ENCODE peak calls at places on chromosomes 3 and 15, in seven cellular contexts. E is A549, V is transverse colon, B is heart right ventricle, S is cardiac muscle cell, J is brain microvascular endothelial cell, R is uterus. D is an unnamed sample.

GRCh38 chr3:105195260-105195659 is 171.4 kb upstream of the ALCAM start:
- DNase-seq in E (no peak), V (no peak), B (no peak), S (peak; percentile 50), J (peak; percentile 28), R (no peak), D (no peak)

GRCh38 chr3:151282921-151283320 is 4.6 kb upstream of the P2RY14 start:
- DNase-seq in E (peak; percentile 63), V (no peak), B (no peak), S (peak; percentile 79), J (peak; percentile 51), R (no peak), D (no peak)

GRCh38 chr3:66971891-66972551 is 26.1 kb upstream of the KBTBD8 start:
- DNase-seq in E (peak; percentile 55), V (peak; percentile 83), B (peak; percentile 76), S (peak; percentile 85), J (peak; percentile 80), R (peak; percentile 66), D (peak; percentile 75)

GRCh38 chr3:37174532-37175126 is at the start of gene LRRFIP2:
- DNase-seq in E (no peak), V (no peak), B (no peak), S (peak; percentile 70), J (peak; percentile 82), R (no peak), D (no peak)

GRCh38 chr3:191961529-191961928 is 500.6 kb downstream of the PYDC2 start:
- DNase-seq in E (no peak), V (no peak), B (no peak), S (no peak), J (no peak), R (no peak), D (no peak)

GRCh38 chr3:104886220-104886995 is 480.3 kb upstream of the ALCAM start:
- DNase-seq in E (no peak), V (no peak), B (no peak), S (no peak), J (no peak), R (no peak), D (no peak)

GRCh38 chr3:48426401-48426909 is 3.4 kb downstream of the PLXNB1 start:
- DNase-seq in E (no peak), V (no peak), B (peak; percentile 53), S (no peak), J (no peak), R (no peak), D (no peak)

GRCh38 chr3:175020101-175020500 is 161.0 kb downstream of the NAALADL2 start:
- DNase-seq in E (no peak), V (no peak), B (no peak), S (no peak), J (no peak), R (no peak), D (no peak)

GRCh38 chr15:31262901-31263671 is 63.5 kb upstream of the KLF13 start:
- DNase-seq in E (no peak), V (peak; percentile 57), B (no peak), S (peak; percentile 50), J (no peak), R (peak; percentile 16), D (peak; percentile 79)

GRCh38 chr3:52021869-52022268 is 26.2 kb upstream of the RPL29 start:
- DNase-seq in E (no peak), V (no peak), B (peak; percentile 75), S (no peak), J (no peak), R (peak; percentile 58), D (no peak)

DNA sequence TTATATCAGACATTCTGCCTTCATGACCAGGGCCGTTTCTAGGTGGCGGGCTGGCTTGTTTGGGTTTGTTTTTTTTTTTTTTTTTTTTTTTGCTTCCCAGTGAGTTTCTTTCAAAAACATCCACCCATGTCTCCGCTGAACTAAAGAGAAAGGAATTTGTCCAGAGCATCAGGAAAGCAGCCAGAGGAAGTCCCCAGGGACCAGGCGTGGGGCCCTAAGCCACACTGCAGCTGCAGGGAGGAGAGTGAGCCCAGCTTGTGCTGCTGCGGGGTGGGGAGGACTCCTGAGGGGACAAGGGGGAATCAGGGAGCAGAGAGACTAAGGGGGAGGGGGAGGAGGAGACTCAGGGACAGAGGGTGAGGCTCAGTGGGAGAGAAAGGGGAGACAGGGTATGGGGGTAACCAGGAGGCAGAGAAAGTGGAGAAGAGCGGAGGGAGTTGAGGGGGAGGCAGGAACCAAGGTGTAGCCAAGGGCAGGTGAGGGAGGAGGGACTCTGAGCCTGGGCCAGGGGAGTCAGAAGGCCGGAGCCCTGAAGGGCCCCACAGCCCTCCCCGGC is 49.5 kb downstream of the CYP11A1 start:
- DNase-seq in E (peak; percentile 44), V (peak; percentile 43), B (peak; percentile 96), S (peak; percentile 96), J (peak; percentile 95), R (peak; percentile 84), D (no peak)
- H3K27ac ChIP-seq in E (peak overlapping the region; percentile 44), V (peak overlapping the region; percentile 51), B (peak overlapping the region; percentile 68), S (no peak overlapping the region), J (peak overlapping the region; percentile 95), R (peak overlapping the region; percentile 81), D (peak overlapping the region; percentile 38)

GRCh38 chr15:89018235-89018634 is 70.0 kb upstream of the ABHD2 start:
- DNase-seq in E (no peak), V (no peak), B (peak; percentile 81), S (peak; percentile 82), J (no peak), R (peak; percentile 78), D (no peak)
- H3K4me3 ChIP-seq in E (no peak overlapping the region), V (no peak overlapping the region), B (no peak overlapping the region), S (no peak overlapping the region), J (no peak overlapping the region), R (no peak overlapping the region), D (no peak overlapping the region)

GRCh38 chr3:179768080-179768479 is 115.2 kb downstream of the USP13 start:
- DNase-seq in E (peak; percentile 22), V (peak; percentile 13), B (no peak), S (peak; percentile 69), J (peak; percentile 57), R (no peak), D (no peak)
- TF ChIP-seq CTCF in E (peak; percentile 39), V (peak; percentile 30), B (peak; percentile 34), S (peak; percentile 69), J (peak; percentile 84), R (no peak), D (no peak)

GRCh38 chr3:184635774-184636173 is 74.2 kb downstream of the EPHB3 start:
- DNase-seq in E (no peak), V (no peak), B (no peak), S (no peak), J (no peak), R (no peak), D (no peak)
- H3K27ac ChIP-seq in E (no peak overlapping the region), V (no peak overlapping the region), B (no peak overlapping the region), S (peak overlapping the region; percentile 94), J (no peak overlapping the region), R (no peak overlapping the region), D (no peak overlapping the region)

GRCh38 chr3:136949146-136949545 is 8.6 kb upstream of the IL20RB start:
- DNase-seq in E (no peak), V (no peak), B (no peak), S (no peak), J (no peak), R (no peak), D (no peak)
- H3K4me3 ChIP-seq in E (no peak overlapping the region), V (no peak overlapping the region), B (no peak overlapping the region), S (no peak overlapping the region), J (no peak overlapping the region), R (no peak overlapping the region), D (no peak overlapping the region)

GRCh38 chr3:87489892-87490291 is 213.5 kb upstream of the POU1F1 start:
- DNase-seq in E (no peak), V (no peak), B (no peak), S (no peak), J (no peak), R (no peak), D (no peak)

GRCh38 chr3:87491843-87492242 is 215.5 kb upstream of the POU1F1 start:
- DNase-seq in E (no peak), V (no peak), B (no peak), S (no peak), J (no peak), R (no peak), D (no peak)

GRCh38 chr3:87498358-87499080 is 222.1 kb upstream of the POU1F1 start:
- DNase-seq in E (no peak), V (no peak), B (no peak), S (no peak), J (no peak), R (no peak), D (no peak)

GRCh38 chr3:87495946-87496345 is 219.6 kb upstream of the POU1F1 start:
- DNase-seq in E (no peak), V (no peak), B (no peak), S (no peak), J (no peak), R (no peak), D (no peak)

DNA sequence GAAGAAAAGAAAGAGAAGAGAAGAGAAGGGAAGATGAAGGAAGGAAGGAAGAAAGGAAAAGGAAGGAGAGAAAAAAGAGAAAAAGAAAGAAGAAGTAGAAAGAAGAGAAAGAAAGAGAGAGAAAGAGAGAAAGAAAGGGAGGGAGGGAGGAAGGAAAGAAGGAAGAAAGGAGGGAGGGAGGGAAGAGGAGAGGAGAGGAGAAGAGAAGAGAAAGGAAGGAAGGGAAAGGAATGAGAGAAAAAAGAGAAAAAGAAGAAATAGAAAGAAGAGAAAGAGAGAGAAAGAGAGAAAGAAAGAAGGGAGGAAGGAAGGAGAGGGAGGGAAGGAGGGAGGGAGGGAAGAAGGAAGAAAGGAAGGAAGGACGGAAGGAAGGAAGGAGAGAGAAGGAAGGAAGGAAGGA is 217.9 kb upstream of the POU1F1 start:
- DNase-seq in E (no peak), V (no peak), B (no peak), S (no peak), J (no peak), R (no peak), D (no peak)
- TF ChIP-seq CTCF in E (no peak), V (no peak), B (no peak), S (no peak), J (no peak), R (no peak), D (no peak)

GRCh38 chr3:42098171-42098570 is 7.0 kb downstream of the TRAK1 start:
- DNase-seq in E (no peak), V (no peak), B (no peak), S (no peak), J (no peak), R (no peak), D (no peak)
- H3K27ac ChIP-seq in E (no peak overlapping the region), V (no peak overlapping the region), B (peak overlapping the region; percentile 64), S (no peak overlapping the region), J (no peak overlapping the region), R (peak overlapping the region; percentile 38), D (peak overlapping the region; percentile 8)

D was measured in Peyer's patch.